ENCODE peak calls at places on chromosomes 6 and 20, in eight cellular contexts. One of them, this sample, is unnamed. For H3K4me1, the result is how much of the 10 kb centered on the place peaks cover.

GRCh38 chr20:57964011-57964862 is 254.4 kb upstream of the PMEPA1 start:
- DNase-seq in ovary: no peak
- DNase-seq in Peyer's patch: no peak
- DNase-seq in sigmoid colon: no peak
- DNase-seq in H1: no peak
- DNase-seq in stomach: no peak
- DNase-seq in body of pancreas: no peak
- DNase-seq in tibial nerve: no peak
- DNase-seq in this sample: no peak

GRCh38 chr20:805713-806112 is 27.8 kb upstream of the FAM110A start:
- DNase-seq in sigmoid colon: no peak
- DNase-seq in tibial nerve: no peak
- DNase-seq in body of pancreas: no peak
- DNase-seq in ovary: no peak
- DNase-seq in H1: no peak
- DNase-seq in stomach: no peak
- DNase-seq in Peyer's patch: no peak
- DNase-seq in this sample: no peak

GRCh38 chr6:34792605-34793500 is 970 bp downstream of the BLTP3A start:
- DNase-seq in tibial nerve: no peak
- DNase-seq in stomach: peak
- DNase-seq in sigmoid colon: peak
- DNase-seq in body of pancreas: peak
- DNase-seq in Peyer's patch: no peak
- DNase-seq in H1: peak
- DNase-seq in ovary: peak
- DNase-seq in this sample: peak

GRCh38 chr6:112360498-112360897 is 13.4 kb downstream of the RFPL4B start:
- DNase-seq in stomach: no peak
- DNase-seq in Peyer's patch: no peak
- DNase-seq in tibial nerve: no peak
- DNase-seq in sigmoid colon: no peak
- DNase-seq in H1: no peak
- DNase-seq in body of pancreas: no peak
- DNase-seq in ovary: no peak
- DNase-seq in this sample: no peak

GRCh38 chr6:2875840-2876207 is 27.3 kb downstream of the SERPINB9 start:
- DNase-seq in sigmoid colon: no peak
- DNase-seq in body of pancreas: peak
- DNase-seq in Peyer's patch: peak
- DNase-seq in tibial nerve: no peak
- DNase-seq in H1: no peak
- DNase-seq in ovary: no peak
- DNase-seq in stomach: no peak
- DNase-seq in this sample: peak

GRCh38 chr20:31830406-31830981 is 11.3 kb downstream of the MYLK2 start:
- DNase-seq in tibial nerve: no peak
- DNase-seq in Peyer's patch: no peak
- DNase-seq in sigmoid colon: no peak
- DNase-seq in body of pancreas: no peak
- DNase-seq in stomach: no peak
- DNase-seq in ovary: no peak
- DNase-seq in H1: no peak
- DNase-seq in this sample: no peak

GRCh38 chr20:1294497-1294896 is 28.4 kb downstream of the SNPH start:
- DNase-seq in body of pancreas: no peak
- DNase-seq in ovary: no peak
- DNase-seq in stomach: no peak
- DNase-seq in tibial nerve: no peak
- DNase-seq in Peyer's patch: no peak
- DNase-seq in H1: no peak
- DNase-seq in sigmoid colon: peak
- DNase-seq in this sample: no peak

GRCh38 chr20:39190666-39191570 is 228.8 kb downstream of the DHX35 start:
- DNase-seq in stomach: no peak
- DNase-seq in tibial nerve: no peak
- DNase-seq in ovary: no peak
- DNase-seq in Peyer's patch: no peak
- DNase-seq in body of pancreas: peak
- DNase-seq in H1: no peak
- DNase-seq in sigmoid colon: no peak
- DNase-seq in this sample: no peak

GRCh38 chr6:15312500-15312899 is 66.6 kb downstream of the JARID2 start:
- DNase-seq in stomach: no peak
- DNase-seq in sigmoid colon: no peak
- DNase-seq in tibial nerve: no peak
- DNase-seq in body of pancreas: no peak
- DNase-seq in H1: no peak
- DNase-seq in ovary: no peak
- DNase-seq in Peyer's patch: no peak
- DNase-seq in this sample: no peak

GRCh38 chr20:58677808-58678207 is 14.8 kb upstream of the NPEPL1 start:
- DNase-seq in tibial nerve: no peak
- DNase-seq in Peyer's patch: no peak
- DNase-seq in H1: no peak
- DNase-seq in ovary: no peak
- DNase-seq in stomach: no peak
- DNase-seq in body of pancreas: no peak
- DNase-seq in sigmoid colon: no peak
- DNase-seq in this sample: no peak

GRCh38 chr20:58420798-58421496 is 31.9 kb downstream of the VAPB start:
- DNase-seq in sigmoid colon: no peak
- DNase-seq in ovary: no peak
- DNase-seq in Peyer's patch: no peak
- DNase-seq in body of pancreas: no peak
- DNase-seq in tibial nerve: no peak
- DNase-seq in H1: no peak
- DNase-seq in stomach: no peak
- DNase-seq in this sample: no peak

GRCh38 chr6:154878866-154879491 is 116.1 kb upstream of the TIAM2 start:
- DNase-seq in body of pancreas: no peak
- DNase-seq in sigmoid colon: no peak
- DNase-seq in stomach: no peak
- DNase-seq in tibial nerve: no peak
- DNase-seq in Peyer's patch: no peak
- DNase-seq in H1: peak
- DNase-seq in ovary: no peak
- DNase-seq in this sample: no peak

GRCh38 chr6:70398783-70399730 is 14.3 kb upstream of the FAM135A start:
- DNase-seq in H1: no peak
- DNase-seq in ovary: no peak
- DNase-seq in tibial nerve: no peak
- DNase-seq in stomach: peak
- DNase-seq in body of pancreas: peak
- DNase-seq in Peyer's patch: peak
- DNase-seq in sigmoid colon: no peak
- DNase-seq in this sample: no peak

GRCh38 chr6:43825187-43826115 is 55.4 kb downstream of the VEGFA start:
- DNase-seq in ovary: no peak
- DNase-seq in tibial nerve: no peak
- DNase-seq in H1: no peak
- DNase-seq in Peyer's patch: no peak
- DNase-seq in sigmoid colon: no peak
- DNase-seq in body of pancreas: no peak
- DNase-seq in stomach: no peak
- DNase-seq in this sample: no peak

GRCh38 chr6:155883741-155884140 is 428.1 kb upstream of the NOX3 start:
- DNase-seq in ovary: peak
- DNase-seq in stomach: no peak
- DNase-seq in tibial nerve: no peak
- DNase-seq in H1: no peak
- DNase-seq in sigmoid colon: no peak
- DNase-seq in body of pancreas: no peak
- DNase-seq in Peyer's patch: no peak
- DNase-seq in this sample: no peak

GRCh38 chr6:20877008-20877937 is 343.0 kb downstream of the CDKAL1 start:
- DNase-seq in Peyer's patch: peak
- DNase-seq in body of pancreas: peak
- DNase-seq in stomach: peak
- DNase-seq in sigmoid colon: peak
- DNase-seq in tibial nerve: no peak
- DNase-seq in H1: no peak
- DNase-seq in ovary: peak
- DNase-seq in this sample: peak

GRCh38 chr20:7841967-7842301 is 98.3 kb downstream of the HAO1 start:
- DNase-seq in stomach: no peak
- DNase-seq in Peyer's patch: no peak
- DNase-seq in sigmoid colon: peak
- DNase-seq in H1: no peak
- DNase-seq in ovary: no peak
- DNase-seq in body of pancreas: no peak
- DNase-seq in tibial nerve: no peak
- DNase-seq in this sample: no peak

GRCh38 chr20:62835931-62836861 is 19.3 kb downstream of the COL9A3 start:
- DNase-seq in sigmoid colon: peak
- DNase-seq in body of pancreas: no peak
- DNase-seq in Peyer's patch: no peak
- DNase-seq in H1: no peak
- DNase-seq in tibial nerve: no peak
- DNase-seq in ovary: no peak
- DNase-seq in stomach: no peak
- DNase-seq in this sample: no peak

DNA sequence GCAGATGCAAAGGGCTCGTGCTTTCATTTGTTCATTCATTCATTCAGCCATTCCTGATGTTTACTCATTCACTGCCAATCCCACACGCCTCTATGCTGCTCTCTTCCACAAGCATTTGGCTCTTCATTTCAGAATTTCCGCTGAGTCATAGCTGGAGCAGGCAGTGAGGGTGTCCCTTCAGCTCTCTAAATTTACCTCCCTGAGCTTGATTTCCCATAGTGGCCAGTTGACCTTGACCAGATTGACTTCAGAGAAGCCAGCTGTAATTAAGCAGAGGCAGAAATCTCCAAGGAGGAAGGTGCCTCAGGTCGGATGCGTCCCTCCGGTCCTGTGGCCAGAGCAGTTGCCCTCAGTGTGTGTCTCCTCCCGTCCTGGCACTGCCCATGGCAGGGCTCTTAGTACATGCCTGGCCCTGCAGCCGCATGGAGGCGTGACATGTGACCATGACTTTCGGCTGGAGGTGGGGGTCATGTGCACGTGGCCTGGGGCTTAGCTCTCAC is 267.2 kb upstream of the ECI2 start:
- DNase-seq in stomach: no peak
- DNase-seq in H1: no peak
- DNase-seq in body of pancreas: no peak
- DNase-seq in tibial nerve: no peak
- DNase-seq in ovary: no peak
- DNase-seq in Peyer's patch: no peak
- DNase-seq in sigmoid colon: no peak
- DNase-seq in this sample: no peak
- TF ChIP-seq POLR2A in stomach: no peak
- TF ChIP-seq POLR2A in H1: no peak
- TF ChIP-seq POLR2A in body of pancreas: no peak
- TF ChIP-seq POLR2A in tibial nerve: no peak
- TF ChIP-seq POLR2A in ovary: no peak
- TF ChIP-seq POLR2A in Peyer's patch: no peak
- TF ChIP-seq POLR2A in sigmoid colon: no peak
- TF ChIP-seq POLR2A in this sample: no peak

DNA sequence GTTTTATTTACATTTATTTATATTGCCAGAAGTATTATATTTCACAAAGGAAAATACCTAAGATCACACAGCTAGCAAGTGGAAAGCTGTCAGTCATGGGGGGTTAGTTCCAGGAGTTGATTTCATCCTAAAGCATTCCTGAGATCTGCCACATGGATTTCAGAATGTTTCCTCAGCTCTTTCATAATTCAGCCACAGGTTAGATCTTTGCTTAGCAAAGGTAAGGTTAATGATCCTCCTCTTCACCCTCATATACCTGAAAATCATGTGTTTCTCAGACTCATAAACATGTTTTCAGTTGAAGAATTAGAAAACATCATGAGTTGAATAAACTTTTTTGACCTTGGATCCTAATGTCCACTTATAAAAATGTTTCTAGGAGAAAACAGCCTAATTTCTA is 215.4 kb downstream of the ARHGAP18 start:
- DNase-seq in body of pancreas: no peak
- DNase-seq in ovary: no peak
- DNase-seq in H1: no peak
- DNase-seq in sigmoid colon: no peak
- DNase-seq in Peyer's patch: no peak
- DNase-seq in stomach: no peak
- DNase-seq in tibial nerve: no peak
- DNase-seq in this sample: no peak
- H3K4me1 ChIP-seq in body of pancreas: under half
- H3K4me1 ChIP-seq in ovary: under half
- H3K4me1 ChIP-seq in H1: under half
- H3K4me1 ChIP-seq in sigmoid colon: under half
- H3K4me1 ChIP-seq in Peyer's patch: under half
- H3K4me1 ChIP-seq in stomach: under half
- H3K4me1 ChIP-seq in tibial nerve: under half
- H3K4me1 ChIP-seq in this sample: under half

GRCh38 chr6:151806757-151807512 is 547 bp upstream of the ESR1 start:
- DNase-seq in tibial nerve: no peak
- DNase-seq in body of pancreas: no peak
- DNase-seq in ovary: no peak
- DNase-seq in Peyer's patch: no peak
- DNase-seq in stomach: no peak
- DNase-seq in sigmoid colon: no peak
- DNase-seq in H1: peak
- DNase-seq in this sample: no peak
- H3K4me3 ChIP-seq in tibial nerve: peak
- H3K4me3 ChIP-seq in body of pancreas: no peak
- H3K4me3 ChIP-seq in ovary: peak
- H3K4me3 ChIP-seq in Peyer's patch: peak
- H3K4me3 ChIP-seq in stomach: peak
- H3K4me3 ChIP-seq in sigmoid colon: no peak
- H3K4me3 ChIP-seq in H1: peak
- H3K4me3 ChIP-seq in this sample: peak

GRCh38 chr6:161273752-161274487 is at the start of gene AGPAT4:
- DNase-seq in tibial nerve: peak
- DNase-seq in Peyer's patch: peak
- DNase-seq in H1: peak
- DNase-seq in stomach: peak
- DNase-seq in sigmoid colon: peak
- DNase-seq in ovary: peak
- DNase-seq in body of pancreas: peak
- DNase-seq in this sample: no peak
- TF ChIP-seq POLR2A in tibial nerve: peak
- TF ChIP-seq POLR2A in Peyer's patch: no peak
- TF ChIP-seq POLR2A in H1: peak
- TF ChIP-seq POLR2A in stomach: no peak
- TF ChIP-seq POLR2A in sigmoid colon: peak
- TF ChIP-seq POLR2A in ovary: no peak
- TF ChIP-seq POLR2A in body of pancreas: peak
- TF ChIP-seq POLR2A in this sample: no peak

This sample was measured in right lobe of liver.